ENCODE peak calls at places on chromosomes 5 and 9, in ten cellular contexts. F is tibial nerve, G is IMR-90, K is adrenal gland, R is GM12892, U is breast epithelium, I is transverse colon, A is body of pancreas, Q is HCT116, D is gastrocnemius medialis. W is an unnamed sample.

GRCh38 chr5:74865799-74866652 is at the start of gene FAM169A:
- DNase-seq in F (no peak), G (peak), K (peak), R (no peak), U (no peak), I (peak), A (peak), Q (no peak), D (no peak), W (peak)

GRCh38 chr5:38994329-38994927 is 79.8 kb downstream of the RICTOR start:
- DNase-seq in F (no peak), G (peak), K (peak), R (peak), U (no peak), I (peak), A (peak), Q (peak), D (peak), W (no peak)

GRCh38 chr9:34521406-34522045 is 1.3 kb downstream of the ENHO start:
- DNase-seq in F (no peak), G (no peak), K (no peak), R (no peak), U (no peak), I (no peak), A (no peak), Q (no peak), D (no peak), W (no peak)

GRCh38 chr5:102959055-102959454 is 160.9 kb downstream of the GIN1 start:
- DNase-seq in F (no peak), G (peak), K (no peak), R (no peak), U (no peak), I (no peak), A (no peak), Q (peak), D (no peak), W (peak)

GRCh38 chr9:33445389-33445881 is 2.0 kb downstream of the AQP3 start:
- DNase-seq in F (no peak), G (no peak), K (no peak), R (no peak), U (peak), I (peak), A (peak), Q (no peak), D (no peak), W (no peak)

GRCh38 chr5:139746691-139747582 is 48.7 kb upstream of the PSD2 start:
- DNase-seq in F (no peak), G (peak), K (no peak), R (peak), U (no peak), I (peak), A (peak), Q (no peak), D (no peak), W (no peak)

GRCh38 chr5:32357678-32358077 is 44.9 kb upstream of the MTMR12 start:
- DNase-seq in F (no peak), G (no peak), K (no peak), R (no peak), U (no peak), I (no peak), A (no peak), Q (no peak), D (no peak), W (no peak)

GRCh38 chr5:111394580-111394979 is 117.8 kb downstream of the STARD4 start:
- DNase-seq in F (no peak), G (peak), K (no peak), R (no peak), U (no peak), I (no peak), A (no peak), Q (no peak), D (no peak), W (no peak)

GRCh38 chr9:84807870-84808385 is 138.4 kb downstream of the NTRK2 start:
- DNase-seq in F (no peak), G (no peak), K (no peak), R (no peak), U (no peak), I (no peak), A (no peak), Q (no peak), D (no peak), W (no peak)

GRCh38 chr9:36317766-36318165 is 59.5 kb upstream of the GNE start:
- DNase-seq in F (no peak), G (no peak), K (no peak), R (no peak), U (peak), I (peak), A (peak), Q (no peak), D (no peak), W (no peak)

GRCh38 chr5:106189121-106189809 is 1481.5 kb downstream of the EFNA5 start:
- DNase-seq in F (no peak), G (no peak), K (no peak), R (no peak), U (no peak), I (no peak), A (no peak), Q (no peak), D (no peak), W (no peak)

GRCh38 chr5:26054594-26054993 is 983.8 kb downstream of the CDH9 start:
- DNase-seq in F (no peak), G (no peak), K (no peak), R (no peak), U (no peak), I (no peak), A (no peak), Q (no peak), D (no peak), W (no peak)

GRCh38 chr5:68431601-68432337 is 216.2 kb downstream of the PIK3R1 start:
- DNase-seq in F (no peak), G (no peak), K (no peak), R (no peak), U (no peak), I (no peak), A (no peak), Q (no peak), D (no peak), W (no peak)

GRCh38 chr9:14692918-14693861 is at the start of gene ZDHHC21:
- DNase-seq in F (peak), G (peak), K (peak), R (peak), U (peak), I (peak), A (peak), Q (no peak), D (peak), W (peak)

GRCh38 chr9:36970007-36970888 is 63.8 kb downstream of the PAX5 start:
- DNase-seq in F (no peak), G (no peak), K (no peak), R (no peak), U (no peak), I (no peak), A (no peak), Q (no peak), D (no peak), W (no peak)

GRCh38 chr9:71681708-71682268 is 86.5 kb downstream of the CEMIP2 start:
- DNase-seq in F (no peak), G (peak), K (no peak), R (no peak), U (no peak), I (peak), A (no peak), Q (peak), D (no peak), W (peak)

DNA sequence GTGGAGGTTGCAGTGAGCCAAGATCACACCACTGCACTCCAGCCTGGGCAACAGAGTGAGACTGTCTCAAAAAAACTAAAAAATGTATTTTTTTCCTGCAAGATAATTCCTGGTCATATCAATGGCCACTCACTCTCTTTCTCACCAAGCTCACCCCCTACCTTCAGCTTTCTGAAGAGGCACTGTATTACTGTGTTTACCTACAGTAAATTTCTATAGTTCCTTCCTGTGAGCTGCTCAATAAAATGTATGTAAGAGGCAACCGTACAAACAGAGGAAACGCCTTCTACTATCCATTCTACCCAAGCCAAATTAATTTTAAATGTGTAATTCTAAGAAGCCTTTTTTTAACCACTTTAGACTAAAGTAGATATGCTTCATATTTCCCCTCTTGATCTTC is 929.3 kb upstream of the DMAC1 start:
- DNase-seq in F (no peak), G (no peak), K (no peak), R (no peak), U (no peak), I (no peak), A (no peak), Q (no peak), D (no peak), W (no peak)
- TF ChIP-seq POLR2A in F (no peak), G (no peak), K (no peak), R (no peak), U (no peak), I (no peak), A (no peak), Q (no peak), D (no peak), W (no peak)

GRCh38 chr5:88688242-88688959 is 194.6 kb downstream of the MEF2C start:
- DNase-seq in F (no peak), G (no peak), K (no peak), R (no peak), U (no peak), I (no peak), A (no peak), Q (no peak), D (no peak), W (no peak)
- TF ChIP-seq POLR2A in F (no peak), G (no peak), K (no peak), R (no peak), U (no peak), I (no peak), A (no peak), Q (no peak), D (no peak), W (no peak)

DNA sequence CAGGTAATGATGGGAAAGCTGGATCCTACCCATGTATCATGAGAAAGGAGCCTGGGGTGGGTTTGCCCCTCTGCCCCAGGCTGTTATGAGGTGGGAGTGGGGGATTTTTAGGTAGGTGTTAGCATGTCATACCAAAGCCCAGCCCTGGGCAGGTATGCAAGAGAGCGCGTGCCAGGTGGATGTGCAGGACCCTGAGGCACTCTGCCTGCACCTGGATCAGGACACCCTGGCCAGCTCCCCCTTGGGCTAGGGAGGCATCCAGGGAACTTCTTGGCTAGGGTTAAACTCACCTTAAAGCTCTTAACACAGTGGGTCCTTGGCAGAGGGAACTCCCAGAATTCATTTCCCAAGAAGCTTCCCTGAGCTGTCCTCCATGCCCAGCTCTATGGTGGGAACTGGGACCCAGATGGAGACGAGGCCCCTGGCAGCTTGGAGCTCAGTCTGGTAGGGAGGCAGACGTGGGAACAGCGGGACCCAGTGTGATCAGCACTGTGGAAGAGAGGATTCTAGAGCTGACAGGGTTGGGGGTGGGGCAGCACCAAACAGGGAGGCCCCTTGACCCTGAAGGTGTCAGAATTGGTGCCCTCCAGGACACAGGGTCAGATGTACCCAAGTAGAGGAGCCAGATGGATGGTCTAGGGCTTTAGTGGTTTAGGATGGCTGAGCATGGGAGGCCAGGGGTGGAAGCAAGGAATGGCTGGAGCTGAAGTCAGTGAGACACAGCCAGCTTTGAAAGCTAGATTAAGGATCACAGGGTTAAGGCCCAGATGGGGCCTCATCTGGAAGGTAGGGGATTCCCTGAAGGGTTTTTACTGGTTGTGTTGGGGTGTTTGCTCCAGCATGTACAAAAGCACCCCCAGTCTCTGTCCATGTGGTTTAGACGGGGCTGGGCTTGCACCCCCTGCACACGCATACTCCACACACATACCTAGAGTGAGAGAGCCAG is 2.2 kb upstream of the PRR7 start:
- DNase-seq in F (no peak), G (no peak), K (no peak), R (no peak), U (no peak), I (no peak), A (no peak), Q (no peak), D (no peak), W (no peak)
- TF ChIP-seq POLR2A in F (no peak), G (no peak), K (no peak), R (no peak), U (no peak), I (no peak), A (no peak), Q (peak), D (no peak), W (no peak)

GRCh38 chr9:137109250-137110146 is 5.0 kb downstream of the DPP7 start:
- DNase-seq in F (no peak), G (no peak), K (no peak), R (no peak), U (no peak), I (no peak), A (no peak), Q (no peak), D (no peak), W (no peak)
- TF ChIP-seq POLR2A in F (no peak), G (no peak), K (no peak), R (no peak), U (no peak), I (no peak), A (no peak), Q (no peak), D (no peak), W (no peak)